ENCODE peak calls at places on chromosomes 12 and 14, in ten cellular contexts. One of them, this sample, is unnamed.

GRCh38 chr12:22230280-22230794 is 104.2 kb downstream of the ST8SIA1 start:
- DNase-seq in IMR-90: peak; percentile 69
- DNase-seq in GM23248: peak; percentile 10
- DNase-seq in effector memory CD4-positive, alpha-beta T cell: no peak
- DNase-seq in substantia nigra: no peak
- DNase-seq in heart right ventricle: no peak
- DNase-seq in body of pancreas: no peak
- DNase-seq in RWPE1: no peak
- DNase-seq in right lobe of liver: no peak
- DNase-seq in pancreas: no peak
- DNase-seq in this sample: no peak

GRCh38 chr12:117685115-117685926 is 283.5 kb downstream of the KSR2 start:
- DNase-seq in IMR-90: no peak
- DNase-seq in GM23248: peak; percentile 89
- DNase-seq in effector memory CD4-positive, alpha-beta T cell: no peak
- DNase-seq in substantia nigra: no peak
- DNase-seq in heart right ventricle: no peak
- DNase-seq in body of pancreas: peak; percentile 84
- DNase-seq in RWPE1: peak; percentile 49
- DNase-seq in right lobe of liver: no peak
- DNase-seq in pancreas: peak; percentile 69
- DNase-seq in this sample: no peak

GRCh38 chr14:100620437-100621100 is 33.4 kb upstream of the BEGAIN start:
- DNase-seq in IMR-90: no peak
- DNase-seq in GM23248: no peak
- DNase-seq in effector memory CD4-positive, alpha-beta T cell: no peak
- DNase-seq in substantia nigra: no peak
- DNase-seq in heart right ventricle: no peak
- DNase-seq in body of pancreas: no peak
- DNase-seq in RWPE1: no peak
- DNase-seq in right lobe of liver: peak; percentile 36
- DNase-seq in pancreas: no peak
- DNase-seq in this sample: no peak

GRCh38 chr12:113369391-113369790 is 11.0 kb downstream of the PLBD2 start:
- DNase-seq in IMR-90: no peak
- DNase-seq in GM23248: no peak
- DNase-seq in effector memory CD4-positive, alpha-beta T cell: no peak
- DNase-seq in substantia nigra: no peak
- DNase-seq in heart right ventricle: no peak
- DNase-seq in body of pancreas: no peak
- DNase-seq in RWPE1: no peak
- DNase-seq in right lobe of liver: no peak
- DNase-seq in pancreas: no peak
- DNase-seq in this sample: no peak

GRCh38 chr12:64587447-64587846 is 22.8 kb upstream of the RASSF3 start:
- DNase-seq in IMR-90: no peak
- DNase-seq in GM23248: no peak
- DNase-seq in effector memory CD4-positive, alpha-beta T cell: no peak
- DNase-seq in substantia nigra: no peak
- DNase-seq in heart right ventricle: no peak
- DNase-seq in body of pancreas: no peak
- DNase-seq in RWPE1: no peak
- DNase-seq in right lobe of liver: no peak
- DNase-seq in pancreas: no peak
- DNase-seq in this sample: no peak

GRCh38 chr14:100540141-100540925 is 46.9 kb downstream of the BEGAIN start:
- DNase-seq in IMR-90: no peak
- DNase-seq in GM23248: no peak
- DNase-seq in effector memory CD4-positive, alpha-beta T cell: no peak
- DNase-seq in substantia nigra: no peak
- DNase-seq in heart right ventricle: peak; percentile 11
- DNase-seq in body of pancreas: peak; percentile 72
- DNase-seq in RWPE1: no peak
- DNase-seq in right lobe of liver: no peak
- DNase-seq in pancreas: peak; percentile 88
- DNase-seq in this sample: no peak

GRCh38 chr12:46358791-46359666 is 13.5 kb downstream of the SLC38A2 start:
- DNase-seq in IMR-90: no peak
- DNase-seq in GM23248: no peak
- DNase-seq in effector memory CD4-positive, alpha-beta T cell: no peak
- DNase-seq in substantia nigra: no peak
- DNase-seq in heart right ventricle: no peak
- DNase-seq in body of pancreas: no peak
- DNase-seq in RWPE1: no peak
- DNase-seq in right lobe of liver: no peak
- DNase-seq in pancreas: no peak
- DNase-seq in this sample: no peak

GRCh38 chr12:12803186-12803585 is 10.0 kb upstream of the DDX47 start:
- DNase-seq in IMR-90: peak; percentile 86
- DNase-seq in GM23248: peak; percentile 95
- DNase-seq in effector memory CD4-positive, alpha-beta T cell: peak; percentile 17
- DNase-seq in substantia nigra: no peak
- DNase-seq in heart right ventricle: no peak
- DNase-seq in body of pancreas: peak; percentile 86
- DNase-seq in RWPE1: peak; percentile 97
- DNase-seq in right lobe of liver: no peak
- DNase-seq in pancreas: no peak
- DNase-seq in this sample: no peak

GRCh38 chr12:47825239-47825639 is 5.5 kb upstream of the HDAC7 start:
- DNase-seq in IMR-90: no peak
- DNase-seq in GM23248: no peak
- DNase-seq in effector memory CD4-positive, alpha-beta T cell: no peak
- DNase-seq in substantia nigra: no peak
- DNase-seq in heart right ventricle: peak; percentile 53
- DNase-seq in body of pancreas: peak; percentile 63
- DNase-seq in RWPE1: peak; percentile 88
- DNase-seq in right lobe of liver: no peak
- DNase-seq in pancreas: no peak
- DNase-seq in this sample: no peak

GRCh38 chr14:92934196-92935085 is 11.5 kb downstream of the CHGA start:
- DNase-seq in IMR-90: no peak
- DNase-seq in GM23248: no peak
- DNase-seq in effector memory CD4-positive, alpha-beta T cell: no peak
- DNase-seq in substantia nigra: no peak
- DNase-seq in heart right ventricle: no peak
- DNase-seq in body of pancreas: no peak
- DNase-seq in RWPE1: no peak
- DNase-seq in right lobe of liver: no peak
- DNase-seq in pancreas: peak; percentile 46
- DNase-seq in this sample: no peak

GRCh38 chr14:36955967-36956366 is 216.4 kb downstream of the SLC25A21 start:
- DNase-seq in IMR-90: no peak
- DNase-seq in GM23248: no peak
- DNase-seq in effector memory CD4-positive, alpha-beta T cell: no peak
- DNase-seq in substantia nigra: no peak
- DNase-seq in heart right ventricle: no peak
- DNase-seq in body of pancreas: no peak
- DNase-seq in RWPE1: no peak
- DNase-seq in right lobe of liver: no peak
- DNase-seq in pancreas: no peak
- DNase-seq in this sample: no peak

GRCh38 chr14:31059152-31059924 is 33.2 kb upstream of the STRN3 start:
- DNase-seq in IMR-90: peak; percentile 87
- DNase-seq in GM23248: peak; percentile 85
- DNase-seq in effector memory CD4-positive, alpha-beta T cell: no peak
- DNase-seq in substantia nigra: no peak
- DNase-seq in heart right ventricle: peak; percentile 29
- DNase-seq in body of pancreas: peak; percentile 85
- DNase-seq in RWPE1: peak; percentile 49
- DNase-seq in right lobe of liver: peak; percentile 59
- DNase-seq in pancreas: peak; percentile 62
- DNase-seq in this sample: no peak

GRCh38 chr14:67619446-67620216 is at the start of gene ARG2:
- DNase-seq in IMR-90: peak; percentile 91
- DNase-seq in GM23248: peak; percentile 99
- DNase-seq in effector memory CD4-positive, alpha-beta T cell: peak; percentile 96
- DNase-seq in substantia nigra: peak; percentile 77
- DNase-seq in heart right ventricle: peak; percentile 97
- DNase-seq in body of pancreas: peak; percentile 100
- DNase-seq in RWPE1: peak; percentile 95
- DNase-seq in right lobe of liver: peak; percentile 100
- DNase-seq in pancreas: peak; percentile 100
- DNase-seq in this sample: peak; percentile 84

GRCh38 chr14:67627519-67627918 is 7.8 kb downstream of the ARG2 start:
- DNase-seq in IMR-90: no peak
- DNase-seq in GM23248: no peak
- DNase-seq in effector memory CD4-positive, alpha-beta T cell: no peak
- DNase-seq in substantia nigra: no peak
- DNase-seq in heart right ventricle: no peak
- DNase-seq in body of pancreas: no peak
- DNase-seq in RWPE1: no peak
- DNase-seq in right lobe of liver: no peak
- DNase-seq in pancreas: no peak
- DNase-seq in this sample: no peak

GRCh38 chr14:67622675-67623074 is 3.0 kb downstream of the ARG2 start:
- DNase-seq in IMR-90: peak; percentile 85
- DNase-seq in GM23248: peak; percentile 91
- DNase-seq in effector memory CD4-positive, alpha-beta T cell: no peak
- DNase-seq in substantia nigra: no peak
- DNase-seq in heart right ventricle: no peak
- DNase-seq in body of pancreas: peak; percentile 48
- DNase-seq in RWPE1: peak; percentile 36
- DNase-seq in right lobe of liver: no peak
- DNase-seq in pancreas: no peak
- DNase-seq in this sample: no peak

GRCh38 chr14:67620217-67620789 is 583 bp downstream of the ARG2 start:
- DNase-seq in IMR-90: peak; percentile 7
- DNase-seq in GM23248: peak; percentile 48
- DNase-seq in effector memory CD4-positive, alpha-beta T cell: no peak
- DNase-seq in substantia nigra: no peak
- DNase-seq in heart right ventricle: peak; percentile 13
- DNase-seq in body of pancreas: peak; percentile 16
- DNase-seq in RWPE1: peak; percentile 28
- DNase-seq in right lobe of liver: peak; percentile 53
- DNase-seq in pancreas: peak; percentile 50
- DNase-seq in this sample: peak; percentile 45

DNA sequence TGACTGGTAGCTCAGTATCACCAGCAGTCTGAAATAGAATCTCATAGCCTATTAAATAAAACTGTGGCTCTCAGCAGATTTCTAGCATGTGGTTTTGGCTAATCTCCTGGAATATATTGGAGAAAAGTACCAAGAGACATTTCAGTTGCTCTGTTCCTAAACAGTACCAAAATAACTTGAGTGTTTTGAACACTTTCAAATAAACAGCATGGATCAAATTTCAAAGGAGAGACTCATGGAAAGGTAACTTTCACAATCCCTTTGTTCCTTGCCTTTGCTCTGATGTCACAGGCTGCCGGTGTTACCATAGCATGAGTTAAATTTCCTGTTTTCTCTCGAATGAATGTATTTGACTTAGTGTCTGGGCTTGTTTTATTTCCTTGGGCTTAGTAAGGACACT is 3.4 kb downstream of the ARG2 start:
- DNase-seq in IMR-90: no peak
- DNase-seq in GM23248: peak; percentile 57
- DNase-seq in effector memory CD4-positive, alpha-beta T cell: no peak
- DNase-seq in substantia nigra: no peak
- DNase-seq in heart right ventricle: no peak
- DNase-seq in body of pancreas: no peak
- DNase-seq in RWPE1: peak; percentile 66
- DNase-seq in right lobe of liver: no peak
- DNase-seq in pancreas: no peak
- DNase-seq in this sample: no peak
- H3K27ac ChIP-seq in IMR-90: no peak overlapping the region
- H3K27ac ChIP-seq in GM23248: peak overlapping the region; percentile 83
- H3K27ac ChIP-seq in effector memory CD4-positive, alpha-beta T cell: no peak overlapping the region
- H3K27ac ChIP-seq in substantia nigra: no peak overlapping the region
- H3K27ac ChIP-seq in heart right ventricle: peak overlapping the region; percentile 32
- H3K27ac ChIP-seq in body of pancreas: no peak overlapping the region
- H3K27ac ChIP-seq in RWPE1: peak overlapping the region; percentile 69
- H3K27ac ChIP-seq in right lobe of liver: no peak overlapping the region
- H3K27ac ChIP-seq in pancreas: no peak overlapping the region
- H3K27ac ChIP-seq in this sample: peak overlapping the region; percentile 37

DNA sequence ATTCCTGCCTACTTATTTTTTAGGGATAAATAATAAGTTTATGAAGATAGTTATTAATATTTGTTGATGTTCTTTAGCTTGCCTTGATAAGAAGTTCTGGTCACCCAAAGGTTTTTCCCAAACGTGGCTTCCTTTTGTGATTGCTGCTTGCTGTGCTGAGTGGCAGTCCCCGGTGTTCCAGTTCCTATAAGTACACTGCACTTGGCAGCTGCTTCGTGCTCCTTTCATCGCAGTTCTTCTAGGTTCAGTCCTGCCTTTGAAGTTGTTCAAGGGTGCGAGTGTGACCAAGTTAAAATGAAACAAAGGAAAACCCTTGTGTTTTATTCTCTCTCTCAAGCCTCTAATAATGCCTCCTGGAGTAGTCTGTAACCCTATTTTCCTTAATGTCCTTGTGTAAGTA is 128.5 kb upstream of the ATF1 start:
- DNase-seq in IMR-90: no peak
- DNase-seq in GM23248: no peak
- DNase-seq in effector memory CD4-positive, alpha-beta T cell: no peak
- DNase-seq in substantia nigra: no peak
- DNase-seq in heart right ventricle: peak; percentile 18
- DNase-seq in body of pancreas: no peak
- DNase-seq in RWPE1: no peak
- DNase-seq in right lobe of liver: no peak
- DNase-seq in pancreas: no peak
- DNase-seq in this sample: no peak
- H3K27ac ChIP-seq in IMR-90: no peak overlapping the region
- H3K27ac ChIP-seq in GM23248: no peak overlapping the region
- H3K27ac ChIP-seq in effector memory CD4-positive, alpha-beta T cell: no peak overlapping the region
- H3K27ac ChIP-seq in substantia nigra: no peak overlapping the region
- H3K27ac ChIP-seq in heart right ventricle: no peak overlapping the region
- H3K27ac ChIP-seq in body of pancreas: no peak overlapping the region
- H3K27ac ChIP-seq in RWPE1: no peak overlapping the region
- H3K27ac ChIP-seq in right lobe of liver: no peak overlapping the region
- H3K27ac ChIP-seq in pancreas: no peak overlapping the region
- H3K27ac ChIP-seq in this sample: no peak overlapping the region

GRCh38 chr12:95504140-95504539 is 30.2 kb downstream of the METAP2 start:
- DNase-seq in IMR-90: no peak
- DNase-seq in GM23248: no peak
- DNase-seq in effector memory CD4-positive, alpha-beta T cell: no peak
- DNase-seq in substantia nigra: no peak
- DNase-seq in heart right ventricle: no peak
- DNase-seq in body of pancreas: peak; percentile 55
- DNase-seq in RWPE1: no peak
- DNase-seq in right lobe of liver: no peak
- DNase-seq in pancreas: no peak
- DNase-seq in this sample: no peak
- H3K27ac ChIP-seq in IMR-90: no peak overlapping the region
- H3K27ac ChIP-seq in GM23248: no peak overlapping the region
- H3K27ac ChIP-seq in effector memory CD4-positive, alpha-beta T cell: no peak overlapping the region
- H3K27ac ChIP-seq in substantia nigra: no peak overlapping the region
- H3K27ac ChIP-seq in heart right ventricle: no peak overlapping the region
- H3K27ac ChIP-seq in body of pancreas: no peak overlapping the region
- H3K27ac ChIP-seq in RWPE1: no peak overlapping the region
- H3K27ac ChIP-seq in right lobe of liver: no peak overlapping the region
- H3K27ac ChIP-seq in pancreas: no peak overlapping the region
- H3K27ac ChIP-seq in this sample: no peak overlapping the region

DNA sequence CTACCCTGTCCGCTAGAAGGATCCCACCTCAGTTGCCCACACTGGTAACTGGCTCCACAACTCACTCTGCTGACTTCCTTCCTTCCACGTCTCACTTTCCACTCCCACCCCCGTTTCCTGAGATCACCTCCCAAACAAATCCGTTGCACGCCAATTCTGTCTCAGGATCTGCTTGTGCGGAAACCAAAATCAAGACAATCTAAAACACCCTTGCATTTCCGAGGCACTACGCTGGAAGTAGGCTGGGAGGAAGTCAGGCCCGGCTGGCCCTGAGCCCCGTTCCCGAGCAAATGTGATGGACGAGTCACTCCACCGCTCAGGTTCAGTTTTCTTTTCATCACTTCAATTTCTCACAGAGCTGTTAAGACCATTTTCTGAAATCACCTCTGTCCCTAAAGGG is 23.1 kb downstream of the ABCB9 start:
- DNase-seq in IMR-90: peak; percentile 30
- DNase-seq in GM23248: peak; percentile 13
- DNase-seq in effector memory CD4-positive, alpha-beta T cell: no peak
- DNase-seq in substantia nigra: no peak
- DNase-seq in heart right ventricle: no peak
- DNase-seq in body of pancreas: no peak
- DNase-seq in RWPE1: no peak
- DNase-seq in right lobe of liver: no peak
- DNase-seq in pancreas: no peak
- DNase-seq in this sample: no peak
- H3K27ac ChIP-seq in IMR-90: no peak overlapping the region
- H3K27ac ChIP-seq in GM23248: no peak overlapping the region
- H3K27ac ChIP-seq in effector memory CD4-positive, alpha-beta T cell: no peak overlapping the region
- H3K27ac ChIP-seq in substantia nigra: peak overlapping the region; percentile 12
- H3K27ac ChIP-seq in heart right ventricle: peak overlapping the region; percentile 91
- H3K27ac ChIP-seq in body of pancreas: peak overlapping the region; percentile 70
- H3K27ac ChIP-seq in RWPE1: peak overlapping the region; percentile 99
- H3K27ac ChIP-seq in right lobe of liver: no peak overlapping the region
- H3K27ac ChIP-seq in pancreas: no peak overlapping the region
- H3K27ac ChIP-seq in this sample: no peak overlapping the region